ENCODE peak calls at places on chromosome 11, in five cellular contexts. One of them, this sample, is unnamed. For H3K36me3, the result is how much of the 10 kb centered on the place peaks cover.

GRCh38 chr11:57508341-57509170 is 6.9 kb downstream of the SLC43A1 start:
- DNase-seq in left ventricle myocardium inferior: no peak
- DNase-seq in mucosa of descending colon: no peak
- DNase-seq in GM23248: no peak
- DNase-seq in psoas muscle: no peak
- DNase-seq in this sample: no peak

GRCh38 chr11:123374622-123374968 is 55.5 kb upstream of the GRAMD1B start:
- DNase-seq in left ventricle myocardium inferior: no peak
- DNase-seq in mucosa of descending colon: no peak
- DNase-seq in GM23248: no peak
- DNase-seq in psoas muscle: no peak
- DNase-seq in this sample: no peak

GRCh38 chr11:47186937-47187681 is 875 bp upstream of the PACSIN3 start:
- DNase-seq in left ventricle myocardium inferior: peak
- DNase-seq in mucosa of descending colon: peak
- DNase-seq in GM23248: peak
- DNase-seq in psoas muscle: peak
- DNase-seq in this sample: peak

GRCh38 chr11:1049911-1050580 is 13.5 kb upstream of the MUC6 start:
- DNase-seq in left ventricle myocardium inferior: no peak
- DNase-seq in mucosa of descending colon: no peak
- DNase-seq in GM23248: no peak
- DNase-seq in psoas muscle: peak
- DNase-seq in this sample: no peak

GRCh38 chr11:130827697-130828377 is 88.4 kb downstream of the SNX19 start:
- DNase-seq in left ventricle myocardium inferior: peak
- DNase-seq in mucosa of descending colon: peak
- DNase-seq in GM23248: peak
- DNase-seq in psoas muscle: peak
- DNase-seq in this sample: peak

GRCh38 chr11:70281114-70281729 is 10.7 kb downstream of the PPFIA1 start:
- DNase-seq in left ventricle myocardium inferior: peak
- DNase-seq in mucosa of descending colon: no peak
- DNase-seq in GM23248: peak
- DNase-seq in psoas muscle: peak
- DNase-seq in this sample: peak

GRCh38 chr11:45436966-45437365 is 150.8 kb upstream of the SYT13 start:
- DNase-seq in left ventricle myocardium inferior: no peak
- DNase-seq in mucosa of descending colon: no peak
- DNase-seq in GM23248: no peak
- DNase-seq in psoas muscle: no peak
- DNase-seq in this sample: no peak

GRCh38 chr11:130555251-130555841 is 106.9 kb downstream of the ADAMTS15 start:
- DNase-seq in left ventricle myocardium inferior: no peak
- DNase-seq in mucosa of descending colon: no peak
- DNase-seq in GM23248: peak
- DNase-seq in psoas muscle: peak
- DNase-seq in this sample: no peak

GRCh38 chr11:57459112-57460016 is 964 bp upstream of the RTN4RL2 start:
- DNase-seq in left ventricle myocardium inferior: no peak
- DNase-seq in mucosa of descending colon: no peak
- DNase-seq in GM23248: peak
- DNase-seq in psoas muscle: no peak
- DNase-seq in this sample: no peak

GRCh38 chr11:6480299-6480914 is 724 bp downstream of the ARFIP2 start:
- DNase-seq in left ventricle myocardium inferior: no peak
- DNase-seq in mucosa of descending colon: peak
- DNase-seq in GM23248: peak
- DNase-seq in psoas muscle: no peak
- DNase-seq in this sample: no peak
- H3K36me3 ChIP-seq in left ventricle myocardium inferior: half or more
- H3K36me3 ChIP-seq in mucosa of descending colon: under half
- H3K36me3 ChIP-seq in GM23248: under half
- H3K36me3 ChIP-seq in psoas muscle: half or more
- H3K36me3 ChIP-seq in this sample: half or more

GRCh38 chr11:11949482-11949881 is 58.9 kb downstream of the DKK3 start:
- DNase-seq in left ventricle myocardium inferior: no peak
- DNase-seq in mucosa of descending colon: no peak
- DNase-seq in GM23248: no peak
- DNase-seq in psoas muscle: no peak
- DNase-seq in this sample: no peak
- H3K36me3 ChIP-seq in left ventricle myocardium inferior: half or more
- H3K36me3 ChIP-seq in mucosa of descending colon: under half
- H3K36me3 ChIP-seq in GM23248: under half
- H3K36me3 ChIP-seq in psoas muscle: half or more
- H3K36me3 ChIP-seq in this sample: under half

GRCh38 chr11:75288846-75289760 is 48.5 kb downstream of the TPBGL start:
- DNase-seq in left ventricle myocardium inferior: no peak
- DNase-seq in mucosa of descending colon: no peak
- DNase-seq in GM23248: peak
- DNase-seq in psoas muscle: no peak
- DNase-seq in this sample: no peak

GRCh38 chr11:75286826-75287465 is 46.4 kb downstream of the TPBGL start:
- DNase-seq in left ventricle myocardium inferior: no peak
- DNase-seq in mucosa of descending colon: no peak
- DNase-seq in GM23248: peak
- DNase-seq in psoas muscle: no peak
- DNase-seq in this sample: no peak

GRCh38 chr11:75287579-75287978 is 47.0 kb downstream of the TPBGL start:
- DNase-seq in left ventricle myocardium inferior: no peak
- DNase-seq in mucosa of descending colon: no peak
- DNase-seq in GM23248: no peak
- DNase-seq in psoas muscle: no peak
- DNase-seq in this sample: no peak

GRCh38 chr11:75283391-75283931 is 42.9 kb downstream of the TPBGL start:
- DNase-seq in left ventricle myocardium inferior: no peak
- DNase-seq in mucosa of descending colon: no peak
- DNase-seq in GM23248: no peak
- DNase-seq in psoas muscle: no peak
- DNase-seq in this sample: no peak

DNA sequence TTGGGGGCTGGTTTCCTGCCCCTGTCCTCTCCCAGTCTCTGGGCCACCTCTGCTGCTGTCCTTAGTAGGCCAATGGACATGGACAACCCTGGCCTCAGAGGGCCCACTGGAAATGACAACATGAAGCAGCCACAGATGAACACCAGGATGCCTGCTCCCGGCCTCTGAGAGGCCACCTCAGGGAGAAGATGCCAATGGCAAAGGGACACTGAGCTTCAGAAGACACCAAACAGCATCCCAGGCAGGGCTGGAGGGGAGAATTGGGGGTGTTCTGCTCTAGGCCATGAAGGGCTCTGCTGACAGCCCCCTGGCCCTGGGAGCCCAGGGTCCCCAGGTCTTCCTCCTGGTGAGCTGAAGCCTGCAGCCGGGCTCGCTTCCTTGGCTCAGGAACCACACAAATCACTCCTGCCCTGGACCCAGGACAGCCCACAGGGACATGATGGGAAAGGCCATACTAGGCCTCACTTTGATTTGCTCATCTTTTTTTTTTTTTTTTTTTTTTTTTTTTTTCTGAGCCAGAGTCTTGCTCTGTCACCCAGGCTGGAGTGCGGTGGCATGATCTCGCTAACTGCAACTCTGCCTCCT is 45.3 kb downstream of the TPBGL start:
- DNase-seq in left ventricle myocardium inferior: no peak
- DNase-seq in mucosa of descending colon: no peak
- DNase-seq in GM23248: no peak
- DNase-seq in psoas muscle: no peak
- DNase-seq in this sample: no peak
- H3K36me3 ChIP-seq in left ventricle myocardium inferior: half or more
- H3K36me3 ChIP-seq in mucosa of descending colon: under half
- H3K36me3 ChIP-seq in GM23248: under half
- H3K36me3 ChIP-seq in psoas muscle: under half
- H3K36me3 ChIP-seq in this sample: under half

GRCh38 chr11:33582636-33583325 is 117.8 kb downstream of the C11orf91 start:
- DNase-seq in left ventricle myocardium inferior: no peak
- DNase-seq in mucosa of descending colon: no peak
- DNase-seq in GM23248: no peak
- DNase-seq in psoas muscle: no peak
- DNase-seq in this sample: no peak

GRCh38 chr11:33585564-33585963 is 115.1 kb downstream of the C11orf91 start:
- DNase-seq in left ventricle myocardium inferior: no peak
- DNase-seq in mucosa of descending colon: no peak
- DNase-seq in GM23248: no peak
- DNase-seq in psoas muscle: no peak
- DNase-seq in this sample: no peak

GRCh38 chr11:33590471-33590870 is 110.2 kb downstream of the C11orf91 start:
- DNase-seq in left ventricle myocardium inferior: no peak
- DNase-seq in mucosa of descending colon: no peak
- DNase-seq in GM23248: no peak
- DNase-seq in psoas muscle: no peak
- DNase-seq in this sample: no peak

GRCh38 chr11:33588056-33588455 is 112.6 kb downstream of the C11orf91 start:
- DNase-seq in left ventricle myocardium inferior: no peak
- DNase-seq in mucosa of descending colon: no peak
- DNase-seq in GM23248: no peak
- DNase-seq in psoas muscle: no peak
- DNase-seq in this sample: no peak
- H3K36me3 ChIP-seq in left ventricle myocardium inferior: under half
- H3K36me3 ChIP-seq in mucosa of descending colon: under half
- H3K36me3 ChIP-seq in GM23248: under half
- H3K36me3 ChIP-seq in psoas muscle: under half
- H3K36me3 ChIP-seq in this sample: under half

GRCh38 chr11:10807629-10808552 is 835 bp downstream of the EIF4G2 start:
- DNase-seq in left ventricle myocardium inferior: peak
- DNase-seq in mucosa of descending colon: peak
- DNase-seq in GM23248: peak
- DNase-seq in psoas muscle: peak
- DNase-seq in this sample: peak
- H3K36me3 ChIP-seq in left ventricle myocardium inferior: under half
- H3K36me3 ChIP-seq in mucosa of descending colon: under half
- H3K36me3 ChIP-seq in GM23248: under half
- H3K36me3 ChIP-seq in psoas muscle: under half
- H3K36me3 ChIP-seq in this sample: under half

GRCh38 chr11:5336331-5336730 is 7.0 kb downstream of the OR51B5 start:
- DNase-seq in left ventricle myocardium inferior: no peak
- DNase-seq in mucosa of descending colon: no peak
- DNase-seq in GM23248: peak
- DNase-seq in psoas muscle: no peak
- DNase-seq in this sample: no peak

GRCh38 chr11:5345831-5346230 is 2.5 kb upstream of the OR51B5 start:
- DNase-seq in left ventricle myocardium inferior: no peak
- DNase-seq in mucosa of descending colon: no peak
- DNase-seq in GM23248: no peak
- DNase-seq in psoas muscle: no peak
- DNase-seq in this sample: no peak

GRCh38 chr11:5343474-5344335 is at the start of gene OR51B5:
- DNase-seq in left ventricle myocardium inferior: no peak
- DNase-seq in mucosa of descending colon: no peak
- DNase-seq in GM23248: no peak
- DNase-seq in psoas muscle: no peak
- DNase-seq in this sample: no peak

GRCh38 chr11:5335166-5335565 is 8.2 kb downstream of the OR51B5 start:
- DNase-seq in left ventricle myocardium inferior: no peak
- DNase-seq in mucosa of descending colon: no peak
- DNase-seq in GM23248: no peak
- DNase-seq in psoas muscle: no peak
- DNase-seq in this sample: no peak

DNA sequence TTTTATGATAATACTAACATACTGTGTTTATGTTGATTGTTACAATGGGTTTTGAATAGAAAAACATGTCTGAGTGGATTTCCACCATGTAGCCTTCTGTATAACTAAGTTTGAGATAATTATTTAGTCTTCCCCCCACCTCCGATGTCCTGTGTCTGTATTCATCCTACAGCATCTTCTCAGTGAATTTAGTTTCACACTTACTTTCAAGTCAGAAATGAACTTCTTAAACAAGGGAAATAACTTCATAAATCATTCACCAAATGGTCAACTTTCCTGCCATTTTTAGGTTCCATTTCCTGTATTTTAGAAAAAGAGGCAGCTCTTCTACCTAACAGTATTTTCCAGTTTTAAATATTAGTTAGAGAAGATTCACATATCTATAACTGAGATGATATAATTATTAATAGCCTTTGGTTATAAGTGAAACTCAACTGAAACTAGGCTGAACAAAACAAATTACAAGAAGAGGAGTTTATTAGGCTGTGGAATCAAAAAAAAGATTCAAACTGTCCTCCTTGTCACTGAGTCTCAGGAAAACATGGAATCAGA is 3.5 kb downstream of the OR51B5 start:
- DNase-seq in left ventricle myocardium inferior: no peak
- DNase-seq in mucosa of descending colon: no peak
- DNase-seq in GM23248: no peak
- DNase-seq in psoas muscle: no peak
- DNase-seq in this sample: no peak
- H3K36me3 ChIP-seq in left ventricle myocardium inferior: under half
- H3K36me3 ChIP-seq in mucosa of descending colon: under half
- H3K36me3 ChIP-seq in GM23248: under half
- H3K36me3 ChIP-seq in psoas muscle: under half
- H3K36me3 ChIP-seq in this sample: under half

GRCh38 chr11:126233391-126233790 is 21.8 kb downstream of the FAM118B start:
- DNase-seq in left ventricle myocardium inferior: no peak
- DNase-seq in mucosa of descending colon: no peak
- DNase-seq in GM23248: peak
- DNase-seq in psoas muscle: no peak
- DNase-seq in this sample: no peak
- H3K36me3 ChIP-seq in left ventricle myocardium inferior: under half
- H3K36me3 ChIP-seq in mucosa of descending colon: under half
- H3K36me3 ChIP-seq in GM23248: under half
- H3K36me3 ChIP-seq in psoas muscle: under half
- H3K36me3 ChIP-seq in this sample: under half

DNA sequence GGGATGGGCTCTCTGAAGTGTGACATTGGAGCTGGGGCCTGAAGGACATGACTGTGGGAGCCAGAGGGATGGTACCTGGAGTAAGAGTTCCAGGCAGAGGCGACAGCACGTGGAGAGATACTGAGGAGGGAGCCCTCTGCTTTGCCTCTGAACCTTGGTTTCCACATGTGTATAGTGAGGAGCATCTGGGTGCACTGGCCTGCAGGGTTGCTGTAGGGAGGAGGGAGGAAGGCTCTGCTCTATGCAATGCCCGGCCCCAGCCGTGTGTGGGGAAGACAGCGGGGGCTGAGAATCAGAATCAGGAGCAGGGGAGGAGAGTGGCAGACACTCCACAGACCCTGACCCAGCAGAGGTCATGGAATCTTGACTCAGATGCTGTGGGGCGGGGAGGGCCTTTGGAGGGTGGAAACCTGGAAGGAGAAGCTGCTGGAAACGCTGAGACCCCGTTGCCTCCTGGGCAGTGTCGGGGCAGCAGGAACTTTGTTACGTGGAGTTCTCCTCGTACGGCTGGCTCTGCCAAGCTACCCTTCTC is 4.0 kb downstream of the SCYL1 start:
- DNase-seq in left ventricle myocardium inferior: no peak
- DNase-seq in mucosa of descending colon: no peak
- DNase-seq in GM23248: no peak
- DNase-seq in psoas muscle: no peak
- DNase-seq in this sample: no peak
- H3K36me3 ChIP-seq in left ventricle myocardium inferior: half or more
- H3K36me3 ChIP-seq in mucosa of descending colon: under half
- H3K36me3 ChIP-seq in GM23248: under half
- H3K36me3 ChIP-seq in psoas muscle: half or more
- H3K36me3 ChIP-seq in this sample: half or more